ENCODE peak calls at places on chromosomes 5 and 9, in eight cellular contexts. One of them, this sample, is unnamed.

GRCh38 chr9:104780796-104781395 is 17.0 kb downstream of the NIPSNAP3B start:
- DNase-seq in cardiac muscle cell: peak; percentile 43
- DNase-seq in AG04450: no peak
- DNase-seq in tibial nerve: no peak
- DNase-seq in psoas muscle: no peak
- DNase-seq in AG09309: peak; percentile 21
- DNase-seq in adrenal gland: no peak
- DNase-seq in lower leg skin: no peak
- DNase-seq in this sample: no peak

GRCh38 chr9:74795803-74796202 is 91.9 kb downstream of the TRPM6 start:
- DNase-seq in cardiac muscle cell: no peak
- DNase-seq in AG04450: no peak
- DNase-seq in tibial nerve: no peak
- DNase-seq in psoas muscle: no peak
- DNase-seq in AG09309: no peak
- DNase-seq in adrenal gland: no peak
- DNase-seq in lower leg skin: no peak
- DNase-seq in this sample: no peak

GRCh38 chr5:32498484-32498883 is 53.9 kb upstream of the ZFR start:
- DNase-seq in cardiac muscle cell: no peak
- DNase-seq in AG04450: no peak
- DNase-seq in tibial nerve: no peak
- DNase-seq in psoas muscle: no peak
- DNase-seq in AG09309: no peak
- DNase-seq in adrenal gland: no peak
- DNase-seq in lower leg skin: no peak
- DNase-seq in this sample: no peak

GRCh38 chr9:84761137-84761808 is 91.7 kb downstream of the NTRK2 start:
- DNase-seq in cardiac muscle cell: no peak
- DNase-seq in AG04450: no peak
- DNase-seq in tibial nerve: no peak
- DNase-seq in psoas muscle: no peak
- DNase-seq in AG09309: no peak
- DNase-seq in adrenal gland: no peak
- DNase-seq in lower leg skin: no peak
- DNase-seq in this sample: no peak

GRCh38 chr5:63127054-63127453 is 548.4 kb downstream of the LRRC70 start:
- DNase-seq in cardiac muscle cell: peak; percentile 39
- DNase-seq in AG04450: no peak
- DNase-seq in tibial nerve: no peak
- DNase-seq in psoas muscle: no peak
- DNase-seq in AG09309: no peak
- DNase-seq in adrenal gland: no peak
- DNase-seq in lower leg skin: no peak
- DNase-seq in this sample: no peak

GRCh38 chr5:135398160-135398854 is 724 bp downstream of the MACROH2A1 start:
- DNase-seq in cardiac muscle cell: peak; percentile 43
- DNase-seq in AG04450: no peak
- DNase-seq in tibial nerve: no peak
- DNase-seq in psoas muscle: peak; percentile 74
- DNase-seq in AG09309: no peak
- DNase-seq in adrenal gland: no peak
- DNase-seq in lower leg skin: no peak
- DNase-seq in this sample: peak; percentile 80

GRCh38 chr9:137304383-137305059 is 2.5 kb upstream of the NRARP start:
- DNase-seq in cardiac muscle cell: no peak
- DNase-seq in AG04450: no peak
- DNase-seq in tibial nerve: no peak
- DNase-seq in psoas muscle: peak; percentile 51
- DNase-seq in AG09309: no peak
- DNase-seq in adrenal gland: no peak
- DNase-seq in lower leg skin: no peak
- DNase-seq in this sample: peak; percentile 65

GRCh38 chr9:98906273-98907040 is 37.2 kb upstream of the COL15A1 start:
- DNase-seq in cardiac muscle cell: peak; percentile 87
- DNase-seq in AG04450: no peak
- DNase-seq in tibial nerve: no peak
- DNase-seq in psoas muscle: peak; percentile 78
- DNase-seq in AG09309: no peak
- DNase-seq in adrenal gland: peak; percentile 82
- DNase-seq in lower leg skin: no peak
- DNase-seq in this sample: no peak

GRCh38 chr9:126516936-126517750 is 96.6 kb upstream of the LMX1B start:
- DNase-seq in cardiac muscle cell: peak; percentile 86
- DNase-seq in AG04450: peak; percentile 58
- DNase-seq in tibial nerve: peak; percentile 46
- DNase-seq in psoas muscle: peak; percentile 73
- DNase-seq in AG09309: peak; percentile 52
- DNase-seq in adrenal gland: no peak
- DNase-seq in lower leg skin: peak; percentile 57
- DNase-seq in this sample: peak; percentile 84

GRCh38 chr9:73780916-73781315 is 629.3 kb downstream of the ANXA1 start:
- DNase-seq in cardiac muscle cell: peak; percentile 93
- DNase-seq in AG04450: no peak
- DNase-seq in tibial nerve: no peak
- DNase-seq in psoas muscle: no peak
- DNase-seq in AG09309: no peak
- DNase-seq in adrenal gland: no peak
- DNase-seq in lower leg skin: no peak
- DNase-seq in this sample: no peak

GRCh38 chr9:102049586-102050246 is 311.3 kb upstream of the GRIN3A start:
- DNase-seq in cardiac muscle cell: no peak
- DNase-seq in AG04450: no peak
- DNase-seq in tibial nerve: no peak
- DNase-seq in psoas muscle: no peak
- DNase-seq in AG09309: no peak
- DNase-seq in adrenal gland: no peak
- DNase-seq in lower leg skin: no peak
- DNase-seq in this sample: no peak

GRCh38 chr9:34651286-34651685 is 699 bp upstream of the IL11RA start:
- DNase-seq in cardiac muscle cell: peak; percentile 69
- DNase-seq in AG04450: no peak
- DNase-seq in tibial nerve: no peak
- DNase-seq in psoas muscle: no peak
- DNase-seq in AG09309: no peak
- DNase-seq in adrenal gland: peak; percentile 78
- DNase-seq in lower leg skin: no peak
- DNase-seq in this sample: no peak

GRCh38 chr5:58022055-58022454 is 437.8 kb downstream of the PLK2 start:
- DNase-seq in cardiac muscle cell: peak; percentile 43
- DNase-seq in AG04450: no peak
- DNase-seq in tibial nerve: no peak
- DNase-seq in psoas muscle: peak; percentile 63
- DNase-seq in AG09309: no peak
- DNase-seq in adrenal gland: peak; percentile 51
- DNase-seq in lower leg skin: peak; percentile 16
- DNase-seq in this sample: no peak

GRCh38 chr5:160467555-160468418 is 46.1 kb downstream of the PTTG1 start:
- DNase-seq in cardiac muscle cell: peak; percentile 88
- DNase-seq in AG04450: peak; percentile 74
- DNase-seq in tibial nerve: peak; percentile 32
- DNase-seq in psoas muscle: peak; percentile 74
- DNase-seq in AG09309: no peak
- DNase-seq in adrenal gland: peak; percentile 61
- DNase-seq in lower leg skin: peak; percentile 75
- DNase-seq in this sample: peak; percentile 90

GRCh38 chr5:75964008-75964407 is 119.2 kb upstream of the SV2C start:
- DNase-seq in cardiac muscle cell: no peak
- DNase-seq in AG04450: no peak
- DNase-seq in tibial nerve: no peak
- DNase-seq in psoas muscle: no peak
- DNase-seq in AG09309: no peak
- DNase-seq in adrenal gland: no peak
- DNase-seq in lower leg skin: peak; percentile 16
- DNase-seq in this sample: no peak

GRCh38 chr5:15023266-15023665 is 151.7 kb upstream of the ANKH start:
- DNase-seq in cardiac muscle cell: no peak
- DNase-seq in AG04450: no peak
- DNase-seq in tibial nerve: no peak
- DNase-seq in psoas muscle: no peak
- DNase-seq in AG09309: no peak
- DNase-seq in adrenal gland: no peak
- DNase-seq in lower leg skin: no peak
- DNase-seq in this sample: no peak

GRCh38 chr9:3855601-3856328 is 330.0 kb upstream of the RFX3 start:
- DNase-seq in cardiac muscle cell: no peak
- DNase-seq in AG04450: no peak
- DNase-seq in tibial nerve: no peak
- DNase-seq in psoas muscle: no peak
- DNase-seq in AG09309: no peak
- DNase-seq in adrenal gland: no peak
- DNase-seq in lower leg skin: no peak
- DNase-seq in this sample: no peak

GRCh38 chr5:176629853-176630680 is at the start of the genes EIF4E1B and SNCB:
- DNase-seq in cardiac muscle cell: peak; percentile 53
- DNase-seq in AG04450: no peak
- DNase-seq in tibial nerve: no peak
- DNase-seq in psoas muscle: peak; percentile 70
- DNase-seq in AG09309: no peak
- DNase-seq in adrenal gland: peak; percentile 70
- DNase-seq in lower leg skin: no peak
- DNase-seq in this sample: no peak

GRCh38 chr9:99103909-99104458 is 929 bp upstream of the TGFBR1 start:
- DNase-seq in cardiac muscle cell: peak; percentile 48
- DNase-seq in AG04450: no peak
- DNase-seq in tibial nerve: no peak
- DNase-seq in psoas muscle: peak; percentile 60
- DNase-seq in AG09309: no peak
- DNase-seq in adrenal gland: no peak
- DNase-seq in lower leg skin: peak; percentile 29
- DNase-seq in this sample: no peak

GRCh38 chr5:142356318-142356715 is 31.5 kb upstream of the SPRY4 start:
- DNase-seq in cardiac muscle cell: no peak
- DNase-seq in AG04450: peak; percentile 55
- DNase-seq in tibial nerve: no peak
- DNase-seq in psoas muscle: no peak
- DNase-seq in AG09309: peak; percentile 75
- DNase-seq in adrenal gland: no peak
- DNase-seq in lower leg skin: no peak
- DNase-seq in this sample: no peak

DNA sequence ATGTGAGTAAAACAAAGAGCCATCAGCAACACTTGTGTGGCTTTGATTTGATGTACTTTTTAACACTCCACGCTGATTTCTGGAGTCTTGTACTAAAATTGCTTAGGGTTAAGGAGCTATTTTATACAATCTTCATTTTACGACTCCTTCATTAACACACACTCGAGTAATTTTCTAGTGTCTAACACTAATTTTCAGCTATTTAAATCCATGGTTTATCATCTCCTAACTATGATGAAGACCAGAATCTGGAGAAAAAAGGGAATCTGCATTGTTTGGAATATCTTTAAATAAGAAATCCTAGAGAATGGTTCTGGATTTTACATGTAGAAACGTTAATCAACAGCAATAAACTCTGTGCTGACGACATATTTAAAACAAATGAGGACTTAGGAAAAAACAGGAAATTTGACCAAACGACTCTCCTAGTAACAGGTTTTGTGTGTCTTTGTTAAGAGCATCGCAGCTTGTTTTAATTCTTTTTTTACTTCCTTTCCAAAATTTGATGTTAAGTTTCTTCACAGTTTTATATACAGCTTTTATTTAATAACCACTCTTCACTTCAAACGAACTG is 138.4 kb downstream of the AOPEP start:
- DNase-seq in cardiac muscle cell: no peak
- DNase-seq in AG04450: no peak
- DNase-seq in tibial nerve: no peak
- DNase-seq in psoas muscle: no peak
- DNase-seq in AG09309: no peak
- DNase-seq in adrenal gland: no peak
- DNase-seq in lower leg skin: no peak
- DNase-seq in this sample: no peak
- H3K4me3 ChIP-seq in cardiac muscle cell: no peak overlapping the region
- H3K4me3 ChIP-seq in AG04450: no peak overlapping the region
- H3K4me3 ChIP-seq in tibial nerve: no peak overlapping the region
- H3K4me3 ChIP-seq in psoas muscle: peak overlapping the region; percentile 32
- H3K4me3 ChIP-seq in AG09309: no peak overlapping the region
- H3K4me3 ChIP-seq in adrenal gland: no peak overlapping the region
- H3K4me3 ChIP-seq in lower leg skin: no peak overlapping the region
- H3K4me3 ChIP-seq in this sample: no peak overlapping the region

GRCh38 chr5:150397749-150398431 is 14.8 kb downstream of the CD74 start:
- DNase-seq in cardiac muscle cell: no peak
- DNase-seq in AG04450: no peak
- DNase-seq in tibial nerve: no peak
- DNase-seq in psoas muscle: no peak
- DNase-seq in AG09309: no peak
- DNase-seq in adrenal gland: no peak
- DNase-seq in lower leg skin: no peak
- DNase-seq in this sample: no peak
- TF ChIP-seq CTCF in cardiac muscle cell: no peak
- TF ChIP-seq CTCF in AG04450: no peak
- TF ChIP-seq CTCF in tibial nerve: no peak
- TF ChIP-seq CTCF in psoas muscle: peak; percentile 4
- TF ChIP-seq CTCF in AG09309: peak; percentile 14
- TF ChIP-seq CTCF in adrenal gland: no peak
- TF ChIP-seq CTCF in lower leg skin: no peak
- TF ChIP-seq CTCF in this sample: no peak

DNA sequence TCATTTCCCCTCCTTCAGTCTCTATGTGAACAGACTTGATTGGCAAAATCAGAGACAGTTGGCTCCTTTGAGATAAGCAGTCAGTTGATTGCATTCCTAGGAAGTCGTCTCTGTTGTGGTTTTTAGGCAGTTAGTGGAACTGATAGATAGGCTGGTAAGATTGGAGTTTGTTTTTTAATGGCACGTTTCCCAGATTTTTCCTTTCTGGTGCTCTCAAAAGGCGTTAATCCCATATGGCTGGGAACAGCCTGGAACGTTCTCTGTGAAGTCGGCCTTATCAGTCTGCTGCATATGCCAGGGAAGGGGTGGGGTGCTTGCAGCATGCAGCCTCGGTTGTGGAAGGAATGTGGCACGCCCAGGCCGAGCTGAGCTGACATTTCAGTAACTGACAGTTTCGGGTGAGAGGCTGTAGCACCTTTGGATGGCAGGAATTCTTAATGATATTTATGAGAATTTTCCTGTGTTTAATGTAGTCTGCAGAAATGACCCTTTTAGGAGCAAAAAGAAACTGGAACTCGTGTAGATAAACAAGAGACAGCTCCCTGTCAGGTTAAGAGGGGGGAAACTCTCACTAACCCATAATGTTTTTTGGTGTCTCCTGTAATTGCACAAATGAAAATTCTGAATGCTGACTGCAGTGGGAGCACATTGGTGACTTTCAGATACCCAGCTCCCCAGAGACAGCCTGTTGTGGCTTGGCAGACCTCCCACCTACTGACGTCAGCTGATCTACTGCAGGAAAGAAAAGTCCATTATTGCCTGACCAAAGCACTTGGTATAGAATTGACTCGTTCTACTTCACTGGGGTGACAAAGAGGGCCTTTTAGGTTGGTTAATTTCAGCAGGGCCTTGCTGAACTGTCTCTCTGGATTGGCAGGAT is 6.3 kb downstream of the SPTAN1 start:
- DNase-seq in cardiac muscle cell: peak; percentile 93
- DNase-seq in AG04450: peak; percentile 74
- DNase-seq in tibial nerve: peak; percentile 76
- DNase-seq in psoas muscle: peak; percentile 85
- DNase-seq in AG09309: peak; percentile 61
- DNase-seq in adrenal gland: peak; percentile 96
- DNase-seq in lower leg skin: peak; percentile 71
- DNase-seq in this sample: peak; percentile 78
- H3K4me3 ChIP-seq in cardiac muscle cell: no peak overlapping the region
- H3K4me3 ChIP-seq in AG04450: peak overlapping the region; percentile 44
- H3K4me3 ChIP-seq in tibial nerve: no peak overlapping the region
- H3K4me3 ChIP-seq in psoas muscle: peak overlapping the region; percentile 7
- H3K4me3 ChIP-seq in AG09309: peak overlapping the region; percentile 5
- H3K4me3 ChIP-seq in adrenal gland: peak overlapping the region; percentile 6
- H3K4me3 ChIP-seq in lower leg skin: no peak overlapping the region
- H3K4me3 ChIP-seq in this sample: peak overlapping the region; percentile 21

GRCh38 chr9:129835128-129835859 is at the start of the genes C9orf78 and USP20:
- DNase-seq in cardiac muscle cell: peak; percentile 96
- DNase-seq in AG04450: peak; percentile 78
- DNase-seq in tibial nerve: peak; percentile 92
- DNase-seq in psoas muscle: peak; percentile 99
- DNase-seq in AG09309: peak; percentile 66
- DNase-seq in adrenal gland: peak; percentile 97
- DNase-seq in lower leg skin: peak; percentile 92
- DNase-seq in this sample: peak; percentile 99
- TF ChIP-seq CTCF in cardiac muscle cell: no peak
- TF ChIP-seq CTCF in AG04450: no peak
- TF ChIP-seq CTCF in tibial nerve: no peak
- TF ChIP-seq CTCF in psoas muscle: no peak
- TF ChIP-seq CTCF in AG09309: no peak
- TF ChIP-seq CTCF in adrenal gland: no peak
- TF ChIP-seq CTCF in lower leg skin: no peak
- TF ChIP-seq CTCF in this sample: no peak

This sample was measured in upper lobe of right lung.